ENCODE peak calls at places on chromosomes 11 and 22, in ten cellular contexts. L is C1 segment of cervical spinal cord; Q is substantia nigra; V is cerebellar cortex; E is activated CD4-positive, alpha-beta T cell treated with anti-CD3 and anti-CD28 coated beads, Interleukin-2, amount 50 U/mL, for 1 hour; F is stimulated activated CD4-positive, alpha-beta T cell treated with anti-CD3 and anti-CD28 coated beads, Interleukin-2, amount 100 ng/mL, for 48 hours; Y is activated T-helper 1 cell treated with anti-CD3 and anti-CD28 coated beads, Interleukin-12 subunit alpha, Interleukin-12 subunit beta, Interleukin-2, Interleukin-4 antibody, amounts not matched to agents 30 ng/mL and 10 ng/mL and 1 ng/mL, durations not matched to agents 14 hours and 24 hours and 36 hours; G is NCI-H1105 treated with DMSO at 0.1 percent for 48 hours; M is activated CD8-positive, alpha-beta memory T cell treated with anti-CD3 and anti-CD28 coated beads for 1 hour; J is ELR. B is an unnamed sample.
A peak's percentile ranks its signal among the peaks of the same experiment; 100 is the strongest.

GRCh38 chr11:131766637-131767036 is 396.2 kb downstream of the NTM start:
- DNase-seq in E (no peak), L (no peak), J (peak; percentile 63), V (no peak), G (no peak), M (no peak), Y (no peak), F (no peak), Q (no peak), B (no peak)

GRCh38 chr22:23192133-23192532 is 11.8 kb downstream of the BCR start:
- DNase-seq in F (no peak), G (peak; percentile 74), Y (no peak), V (peak; percentile 92), L (no peak), J (no peak), E (no peak), M (no peak), Q (no peak), B (no peak)

GRCh38 chr11:120807414-120808150 is 216.3 kb upstream of the TBCEL start:
- DNase-seq in V (no peak), Y (no peak), J (peak; percentile 89), F (no peak), M (no peak), L (no peak), G (no peak), E (no peak), Q (no peak), B (no peak)

GRCh38 chr11:32487270-32487669 is 51.9 kb upstream of the WT1 start:
- DNase-seq in L (no peak), V (no peak), M (no peak), Q (no peak), F (no peak), Y (no peak), G (no peak), J (peak; percentile 36), E (no peak), B (no peak)

GRCh38 chr22:27685515-27685914 is 116.0 kb downstream of the MN1 start:
- DNase-seq in E (no peak), Q (no peak), G (no peak), M (no peak), L (no peak), Y (no peak), J (no peak), F (no peak), V (no peak), B (no peak)

GRCh38 chr22:24107668-24108067 is 73.6 kb upstream of the SUSD2 start:
- DNase-seq in Q (peak; percentile 54), J (peak; percentile 63), L (peak; percentile 59), G (no peak), V (peak; percentile 94), M (no peak), Y (no peak), F (no peak), E (no peak), B (peak; percentile 91)

GRCh38 chr11:58642120-58642625 is 19.7 kb downstream of the CNTF start:
- DNase-seq in M (no peak), E (no peak), L (no peak), Q (no peak), Y (no peak), J (no peak), V (no peak), F (no peak), G (no peak), B (no peak)

GRCh38 chr22:23074451-23074850 is 4.1 kb downstream of the GNAZ start:
- DNase-seq in L (no peak), F (no peak), J (no peak), V (no peak), E (no peak), Q (no peak), Y (no peak), G (no peak), M (no peak), B (no peak)

GRCh38 chr11:107780775-107781174 is 68.9 kb upstream of the SLN start:
- DNase-seq in V (no peak), Y (no peak), Q (no peak), L (no peak), E (no peak), G (no peak), M (no peak), F (no peak), J (peak; percentile 32), B (no peak)

GRCh38 chr11:116725434-116726221 is 47.2 kb downstream of the BUD13 start:
- DNase-seq in G (no peak), F (no peak), V (no peak), Y (no peak), E (no peak), M (no peak), L (peak; percentile 51), Q (no peak), J (peak; percentile 57), B (no peak)

GRCh38 chr22:36770946-36771340 is 5.0 kb downstream of the IFT27 start:
- DNase-seq in V (no peak), Q (no peak), G (no peak), E (no peak), Y (no peak), F (no peak), J (no peak), L (no peak), M (no peak), B (peak; percentile 47)

GRCh38 chr11:7941141-7941540 is 367 bp downstream of the OR10A3 start:
- DNase-seq in F (no peak), E (no peak), V (no peak), G (no peak), J (no peak), M (no peak), L (no peak), Y (no peak), Q (no peak), B (no peak)